ENCODE peak calls at places on chromosomes 3 and 15, in ten cellular contexts. One of them, this sample, is unnamed. For H3K27me3 and H3K4me1, the result is how much of the 10 kb centered on the place peaks cover.

GRCh38 chr15:25844981-25845680 is 18.0 kb downstream of the ATP10A start:
- DNase-seq in adrenal gland: no peak
- DNase-seq in fibroblast of lung: no peak
- DNase-seq in cardiac muscle cell: no peak
- DNase-seq in right cardiac atrium: peak
- DNase-seq in endothelial cell of umbilical vein: no peak
- DNase-seq in esophagus squamous epithelium: no peak
- DNase-seq in CD4-positive, alpha-beta memory T cell: no peak
- DNase-seq in aorta: no peak
- DNase-seq in neuronal stem cell: no peak
- DNase-seq in this sample: no peak

GRCh38 chr15:77031376-77032050 is 36.6 kb downstream of the PSTPIP1 start:
- DNase-seq in adrenal gland: peak
- DNase-seq in fibroblast of lung: no peak
- DNase-seq in cardiac muscle cell: no peak
- DNase-seq in right cardiac atrium: peak
- DNase-seq in endothelial cell of umbilical vein: no peak
- DNase-seq in esophagus squamous epithelium: no peak
- DNase-seq in CD4-positive, alpha-beta memory T cell: no peak
- DNase-seq in aorta: peak
- DNase-seq in neuronal stem cell: no peak
- DNase-seq in this sample: no peak

GRCh38 chr3:117287602-117288001 is 578.0 kb downstream of the TUSC7 start:
- DNase-seq in adrenal gland: no peak
- DNase-seq in fibroblast of lung: no peak
- DNase-seq in cardiac muscle cell: no peak
- DNase-seq in right cardiac atrium: no peak
- DNase-seq in endothelial cell of umbilical vein: no peak
- DNase-seq in esophagus squamous epithelium: no peak
- DNase-seq in CD4-positive, alpha-beta memory T cell: no peak
- DNase-seq in aorta: no peak
- DNase-seq in neuronal stem cell: no peak
- DNase-seq in this sample: no peak

GRCh38 chr3:115325539-115325938 is 178.5 kb upstream of the ZBTB20 start:
- DNase-seq in adrenal gland: peak
- DNase-seq in fibroblast of lung: peak
- DNase-seq in cardiac muscle cell: peak
- DNase-seq in right cardiac atrium: no peak
- DNase-seq in endothelial cell of umbilical vein: peak
- DNase-seq in esophagus squamous epithelium: no peak
- DNase-seq in CD4-positive, alpha-beta memory T cell: no peak
- DNase-seq in aorta: no peak
- DNase-seq in neuronal stem cell: peak
- DNase-seq in this sample: no peak

GRCh38 chr15:86009727-86010126 is 69.9 kb upstream of the AGBL1 start:
- DNase-seq in adrenal gland: no peak
- DNase-seq in fibroblast of lung: no peak
- DNase-seq in cardiac muscle cell: no peak
- DNase-seq in right cardiac atrium: no peak
- DNase-seq in endothelial cell of umbilical vein: no peak
- DNase-seq in esophagus squamous epithelium: no peak
- DNase-seq in CD4-positive, alpha-beta memory T cell: no peak
- DNase-seq in aorta: no peak
- DNase-seq in neuronal stem cell: no peak
- DNase-seq in this sample: no peak

GRCh38 chr15:40743466-40743865 is 11.6 kb downstream of the RMDN3 start:
- DNase-seq in adrenal gland: no peak
- DNase-seq in fibroblast of lung: no peak
- DNase-seq in cardiac muscle cell: no peak
- DNase-seq in right cardiac atrium: no peak
- DNase-seq in endothelial cell of umbilical vein: no peak
- DNase-seq in esophagus squamous epithelium: no peak
- DNase-seq in CD4-positive, alpha-beta memory T cell: peak
- DNase-seq in aorta: no peak
- DNase-seq in neuronal stem cell: no peak
- DNase-seq in this sample: no peak

GRCh38 chr3:184171562-184171961 is 3.1 kb upstream of the AP2M1 start:
- DNase-seq in adrenal gland: peak
- DNase-seq in fibroblast of lung: no peak
- DNase-seq in cardiac muscle cell: no peak
- DNase-seq in right cardiac atrium: no peak
- DNase-seq in endothelial cell of umbilical vein: no peak
- DNase-seq in esophagus squamous epithelium: no peak
- DNase-seq in CD4-positive, alpha-beta memory T cell: no peak
- DNase-seq in aorta: no peak
- DNase-seq in neuronal stem cell: no peak
- DNase-seq in this sample: peak

GRCh38 chr3:121796970-121797369 is 37.9 kb downstream of the IQCB1 start:
- DNase-seq in adrenal gland: no peak
- DNase-seq in fibroblast of lung: no peak
- DNase-seq in cardiac muscle cell: no peak
- DNase-seq in right cardiac atrium: no peak
- DNase-seq in endothelial cell of umbilical vein: no peak
- DNase-seq in esophagus squamous epithelium: no peak
- DNase-seq in CD4-positive, alpha-beta memory T cell: no peak
- DNase-seq in aorta: no peak
- DNase-seq in neuronal stem cell: no peak
- DNase-seq in this sample: no peak

GRCh38 chr3:55782351-55782750 is 295.2 kb upstream of the WNT5A start:
- DNase-seq in adrenal gland: no peak
- DNase-seq in fibroblast of lung: no peak
- DNase-seq in cardiac muscle cell: no peak
- DNase-seq in right cardiac atrium: no peak
- DNase-seq in endothelial cell of umbilical vein: no peak
- DNase-seq in esophagus squamous epithelium: no peak
- DNase-seq in CD4-positive, alpha-beta memory T cell: no peak
- DNase-seq in aorta: no peak
- DNase-seq in neuronal stem cell: no peak
- DNase-seq in this sample: no peak

GRCh38 chr15:60134609-60135008 is 130.5 kb downstream of the FOXB1 start:
- DNase-seq in adrenal gland: no peak
- DNase-seq in fibroblast of lung: no peak
- DNase-seq in cardiac muscle cell: no peak
- DNase-seq in right cardiac atrium: no peak
- DNase-seq in endothelial cell of umbilical vein: no peak
- DNase-seq in esophagus squamous epithelium: no peak
- DNase-seq in CD4-positive, alpha-beta memory T cell: no peak
- DNase-seq in aorta: no peak
- DNase-seq in neuronal stem cell: no peak
- DNase-seq in this sample: no peak

GRCh38 chr3:66037986-66038369 is 740 bp downstream of the MAGI1 start:
- DNase-seq in adrenal gland: no peak
- DNase-seq in fibroblast of lung: no peak
- DNase-seq in cardiac muscle cell: peak
- DNase-seq in right cardiac atrium: peak
- DNase-seq in endothelial cell of umbilical vein: no peak
- DNase-seq in esophagus squamous epithelium: no peak
- DNase-seq in CD4-positive, alpha-beta memory T cell: no peak
- DNase-seq in aorta: peak
- DNase-seq in neuronal stem cell: no peak
- DNase-seq in this sample: no peak

GRCh38 chr15:73760777-73761329 is 7.7 kb upstream of the INSYN1 start:
- DNase-seq in adrenal gland: no peak
- DNase-seq in fibroblast of lung: no peak
- DNase-seq in cardiac muscle cell: no peak
- DNase-seq in right cardiac atrium: no peak
- DNase-seq in endothelial cell of umbilical vein: no peak
- DNase-seq in esophagus squamous epithelium: no peak
- DNase-seq in CD4-positive, alpha-beta memory T cell: no peak
- DNase-seq in aorta: no peak
- DNase-seq in neuronal stem cell: no peak
- DNase-seq in this sample: no peak

GRCh38 chr3:32577621-32578556 is 7.2 kb upstream of the DYNC1LI1 start:
- DNase-seq in adrenal gland: peak
- DNase-seq in fibroblast of lung: peak
- DNase-seq in cardiac muscle cell: no peak
- DNase-seq in right cardiac atrium: no peak
- DNase-seq in endothelial cell of umbilical vein: no peak
- DNase-seq in esophagus squamous epithelium: no peak
- DNase-seq in CD4-positive, alpha-beta memory T cell: no peak
- DNase-seq in aorta: no peak
- DNase-seq in neuronal stem cell: no peak
- DNase-seq in this sample: no peak

GRCh38 chr3:168095611-168096209 is at the start of gene GOLIM4:
- DNase-seq in adrenal gland: peak
- DNase-seq in fibroblast of lung: peak
- DNase-seq in cardiac muscle cell: peak
- DNase-seq in right cardiac atrium: peak
- DNase-seq in endothelial cell of umbilical vein: peak
- DNase-seq in esophagus squamous epithelium: peak
- DNase-seq in CD4-positive, alpha-beta memory T cell: peak
- DNase-seq in aorta: peak
- DNase-seq in neuronal stem cell: peak
- DNase-seq in this sample: peak

GRCh38 chr3:159950156-159950898 is 38.3 kb upstream of the IL12A start:
- DNase-seq in adrenal gland: no peak
- DNase-seq in fibroblast of lung: no peak
- DNase-seq in cardiac muscle cell: no peak
- DNase-seq in right cardiac atrium: no peak
- DNase-seq in endothelial cell of umbilical vein: no peak
- DNase-seq in esophagus squamous epithelium: no peak
- DNase-seq in CD4-positive, alpha-beta memory T cell: no peak
- DNase-seq in aorta: no peak
- DNase-seq in neuronal stem cell: no peak
- DNase-seq in this sample: no peak

GRCh38 chr3:156174229-156174847 is 54.0 kb downstream of the KCNAB1 start:
- DNase-seq in adrenal gland: no peak
- DNase-seq in fibroblast of lung: peak
- DNase-seq in cardiac muscle cell: peak
- DNase-seq in right cardiac atrium: no peak
- DNase-seq in endothelial cell of umbilical vein: peak
- DNase-seq in esophagus squamous epithelium: no peak
- DNase-seq in CD4-positive, alpha-beta memory T cell: no peak
- DNase-seq in aorta: no peak
- DNase-seq in neuronal stem cell: no peak
- DNase-seq in this sample: no peak

GRCh38 chr15:69748700-69749099 is 296.1 kb downstream of the RPLP1 start:
- DNase-seq in adrenal gland: no peak
- DNase-seq in fibroblast of lung: peak
- DNase-seq in cardiac muscle cell: no peak
- DNase-seq in right cardiac atrium: no peak
- DNase-seq in endothelial cell of umbilical vein: no peak
- DNase-seq in esophagus squamous epithelium: no peak
- DNase-seq in CD4-positive, alpha-beta memory T cell: no peak
- DNase-seq in aorta: no peak
- DNase-seq in neuronal stem cell: no peak
- DNase-seq in this sample: no peak
- H3K4me3 ChIP-seq in adrenal gland: no peak
- H3K4me3 ChIP-seq in fibroblast of lung: no peak
- H3K4me3 ChIP-seq in cardiac muscle cell: no peak
- H3K4me3 ChIP-seq in right cardiac atrium: no peak
- H3K4me3 ChIP-seq in endothelial cell of umbilical vein: no peak
- H3K4me3 ChIP-seq in esophagus squamous epithelium: no peak
- H3K4me3 ChIP-seq in CD4-positive, alpha-beta memory T cell: no peak
- H3K4me3 ChIP-seq in aorta: no peak
- H3K4me3 ChIP-seq in neuronal stem cell: no peak
- H3K4me3 ChIP-seq in this sample: no peak

DNA sequence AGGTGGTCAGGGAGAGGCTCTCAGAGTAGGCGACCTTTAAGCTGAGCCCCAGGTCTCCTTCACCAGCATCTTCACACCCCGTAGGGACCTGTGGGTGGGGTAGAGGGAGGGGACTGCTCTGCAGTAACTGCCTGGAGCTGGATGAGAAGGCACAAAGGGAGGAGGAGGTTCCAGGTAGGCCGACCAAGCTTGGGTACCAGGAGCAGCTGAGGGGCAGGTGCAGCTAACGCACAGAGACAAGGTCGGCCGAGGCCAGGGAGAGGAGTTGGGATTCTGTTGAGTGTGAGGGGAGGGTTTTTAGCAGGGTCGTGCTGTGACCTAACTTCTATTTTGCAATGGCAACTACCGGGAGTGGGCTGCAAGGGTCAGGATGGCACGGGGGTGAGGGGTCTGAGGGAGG is 5.9 kb upstream of the GRIP2 start:
- DNase-seq in adrenal gland: no peak
- DNase-seq in fibroblast of lung: no peak
- DNase-seq in cardiac muscle cell: no peak
- DNase-seq in right cardiac atrium: no peak
- DNase-seq in endothelial cell of umbilical vein: no peak
- DNase-seq in esophagus squamous epithelium: no peak
- DNase-seq in CD4-positive, alpha-beta memory T cell: peak
- DNase-seq in aorta: peak
- DNase-seq in neuronal stem cell: no peak
- DNase-seq in this sample: no peak
- H3K27me3 ChIP-seq in adrenal gland: under half
- H3K27me3 ChIP-seq in fibroblast of lung: under half
- H3K27me3 ChIP-seq in cardiac muscle cell: under half
- H3K27me3 ChIP-seq in right cardiac atrium: under half
- H3K27me3 ChIP-seq in endothelial cell of umbilical vein: under half
- H3K27me3 ChIP-seq in esophagus squamous epithelium: under half
- H3K27me3 ChIP-seq in CD4-positive, alpha-beta memory T cell: under half
- H3K27me3 ChIP-seq in aorta: under half
- H3K27me3 ChIP-seq in neuronal stem cell: under half
- H3K27me3 ChIP-seq in this sample: under half

DNA sequence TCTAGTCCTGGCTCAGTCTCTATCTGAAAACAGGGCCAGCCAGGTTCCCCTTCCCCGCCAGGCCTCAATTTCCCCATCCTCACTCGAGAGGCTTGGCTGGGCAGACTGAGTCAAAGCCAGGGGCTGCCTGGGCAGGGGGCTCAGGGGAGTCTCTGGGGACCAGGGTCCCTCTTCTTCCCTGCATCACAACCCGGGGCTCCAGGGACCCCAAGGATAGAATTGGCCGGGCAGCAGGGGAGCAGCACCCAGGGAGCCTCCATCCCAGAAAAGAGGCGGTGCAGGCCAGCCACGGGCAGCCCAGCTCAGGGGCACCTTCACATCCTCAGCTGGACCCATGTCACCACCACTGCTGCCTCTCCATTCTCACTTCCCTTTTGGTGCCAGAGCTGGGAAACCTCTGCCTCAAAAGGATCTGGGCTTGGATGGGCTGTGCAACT is 13.3 kb upstream of the PLXND1 start:
- DNase-seq in adrenal gland: peak
- DNase-seq in fibroblast of lung: no peak
- DNase-seq in cardiac muscle cell: no peak
- DNase-seq in right cardiac atrium: peak
- DNase-seq in endothelial cell of umbilical vein: no peak
- DNase-seq in esophagus squamous epithelium: no peak
- DNase-seq in CD4-positive, alpha-beta memory T cell: peak
- DNase-seq in aorta: peak
- DNase-seq in neuronal stem cell: no peak
- DNase-seq in this sample: no peak
- H3K4me1 ChIP-seq in adrenal gland: under half
- H3K4me1 ChIP-seq in fibroblast of lung: under half
- H3K4me1 ChIP-seq in cardiac muscle cell: under half
- H3K4me1 ChIP-seq in right cardiac atrium: under half
- H3K4me1 ChIP-seq in endothelial cell of umbilical vein: half or more
- H3K4me1 ChIP-seq in esophagus squamous epithelium: under half
- H3K4me1 ChIP-seq in CD4-positive, alpha-beta memory T cell: under half
- H3K4me1 ChIP-seq in aorta: under half
- H3K4me1 ChIP-seq in neuronal stem cell: under half
- H3K4me1 ChIP-seq in this sample: under half

GRCh38 chr3:177679568-177680441 is 482.5 kb upstream of the TBL1XR1 start:
- DNase-seq in adrenal gland: peak
- DNase-seq in fibroblast of lung: no peak
- DNase-seq in cardiac muscle cell: no peak
- DNase-seq in right cardiac atrium: peak
- DNase-seq in endothelial cell of umbilical vein: peak
- DNase-seq in esophagus squamous epithelium: no peak
- DNase-seq in CD4-positive, alpha-beta memory T cell: no peak
- DNase-seq in aorta: no peak
- DNase-seq in neuronal stem cell: no peak
- DNase-seq in this sample: no peak
- H3K4me3 ChIP-seq in adrenal gland: no peak
- H3K4me3 ChIP-seq in fibroblast of lung: no peak
- H3K4me3 ChIP-seq in cardiac muscle cell: no peak
- H3K4me3 ChIP-seq in right cardiac atrium: no peak
- H3K4me3 ChIP-seq in endothelial cell of umbilical vein: no peak
- H3K4me3 ChIP-seq in esophagus squamous epithelium: no peak
- H3K4me3 ChIP-seq in CD4-positive, alpha-beta memory T cell: no peak
- H3K4me3 ChIP-seq in aorta: no peak
- H3K4me3 ChIP-seq in neuronal stem cell: no peak
- H3K4me3 ChIP-seq in this sample: no peak

This sample was measured in SJSA1.